ENCODE peak calls at places on chromosomes 7 and 10, in nine cellular contexts. One of them, this sample, is unnamed.

GRCh38 chr10:1577371-1577770 is 160.0 kb downstream of the ADARB2 start:
- DNase-seq in astrocyte of the spinal cord: no peak
- DNase-seq in hypothalamus: no peak
- DNase-seq in pancreas: no peak
- DNase-seq in adipocyte: no peak
- DNase-seq in activated T-cell treated with anti-CD3 and anti-CD28 coated beads, Interleukin-2, amount 50 U/mL, for 72 hours: no peak
- DNase-seq in D341Med: no peak
- DNase-seq in ovary: no peak
- DNase-seq in brain microvascular endothelial cell: no peak
- DNase-seq in this sample: no peak

GRCh38 chr10:99562631-99563030 is 29.9 kb downstream of the NKX2-3 start:
- DNase-seq in hypothalamus: no peak
- DNase-seq in activated T-cell treated with anti-CD3 and anti-CD28 coated beads, Interleukin-2, amount 50 U/mL, for 72 hours: no peak
- DNase-seq in astrocyte of the spinal cord: no peak
- DNase-seq in brain microvascular endothelial cell: no peak
- DNase-seq in pancreas: no peak
- DNase-seq in ovary: no peak
- DNase-seq in D341Med: no peak
- DNase-seq in adipocyte: no peak
- DNase-seq in this sample: no peak

GRCh38 chr10:79023489-79024162 is 45.1 kb upstream of the ZMIZ1 start:
- DNase-seq in adipocyte: no peak
- DNase-seq in hypothalamus: no peak
- DNase-seq in astrocyte of the spinal cord: no peak
- DNase-seq in brain microvascular endothelial cell: no peak
- DNase-seq in pancreas: peak; percentile 58
- DNase-seq in activated T-cell treated with anti-CD3 and anti-CD28 coated beads, Interleukin-2, amount 50 U/mL, for 72 hours: no peak
- DNase-seq in ovary: peak; percentile 69
- DNase-seq in D341Med: no peak
- DNase-seq in this sample: no peak

GRCh38 chr10:73773152-73773879 is 8.5 kb upstream of the CHCHD1 start:
- DNase-seq in ovary: no peak
- DNase-seq in pancreas: no peak
- DNase-seq in brain microvascular endothelial cell: no peak
- DNase-seq in hypothalamus: no peak
- DNase-seq in adipocyte: peak; percentile 48
- DNase-seq in astrocyte of the spinal cord: no peak
- DNase-seq in activated T-cell treated with anti-CD3 and anti-CD28 coated beads, Interleukin-2, amount 50 U/mL, for 72 hours: no peak
- DNase-seq in D341Med: no peak
- DNase-seq in this sample: no peak

GRCh38 chr7:106054971-106055370 is 57.1 kb downstream of the SYPL1 start:
- DNase-seq in adipocyte: no peak
- DNase-seq in hypothalamus: no peak
- DNase-seq in activated T-cell treated with anti-CD3 and anti-CD28 coated beads, Interleukin-2, amount 50 U/mL, for 72 hours: no peak
- DNase-seq in pancreas: no peak
- DNase-seq in brain microvascular endothelial cell: no peak
- DNase-seq in astrocyte of the spinal cord: no peak
- DNase-seq in D341Med: no peak
- DNase-seq in ovary: no peak
- DNase-seq in this sample: no peak

GRCh38 chr10:97129666-97130065 is 56.1 kb downstream of the SLIT1 start:
- DNase-seq in ovary: no peak
- DNase-seq in pancreas: no peak
- DNase-seq in astrocyte of the spinal cord: no peak
- DNase-seq in hypothalamus: no peak
- DNase-seq in activated T-cell treated with anti-CD3 and anti-CD28 coated beads, Interleukin-2, amount 50 U/mL, for 72 hours: no peak
- DNase-seq in D341Med: no peak
- DNase-seq in brain microvascular endothelial cell: no peak
- DNase-seq in adipocyte: no peak
- DNase-seq in this sample: no peak

GRCh38 chr10:67612577-67613537 is 83.1 kb downstream of the CTNNA3 start:
- DNase-seq in adipocyte: peak; percentile 59
- DNase-seq in hypothalamus: no peak
- DNase-seq in brain microvascular endothelial cell: peak; percentile 72
- DNase-seq in astrocyte of the spinal cord: peak; percentile 68
- DNase-seq in pancreas: no peak
- DNase-seq in ovary: no peak
- DNase-seq in activated T-cell treated with anti-CD3 and anti-CD28 coated beads, Interleukin-2, amount 50 U/mL, for 72 hours: peak; percentile 72
- DNase-seq in D341Med: no peak
- DNase-seq in this sample: no peak

GRCh38 chr7:879706-880105 is 3.4 kb downstream of the GET4 start:
- DNase-seq in brain microvascular endothelial cell: no peak
- DNase-seq in activated T-cell treated with anti-CD3 and anti-CD28 coated beads, Interleukin-2, amount 50 U/mL, for 72 hours: no peak
- DNase-seq in pancreas: peak; percentile 39
- DNase-seq in ovary: no peak
- DNase-seq in astrocyte of the spinal cord: no peak
- DNase-seq in hypothalamus: no peak
- DNase-seq in adipocyte: no peak
- DNase-seq in D341Med: no peak
- DNase-seq in this sample: no peak

GRCh38 chr10:38038107-38038931 is 27.8 kb downstream of the ZNF33A start:
- DNase-seq in pancreas: no peak
- DNase-seq in astrocyte of the spinal cord: no peak
- DNase-seq in hypothalamus: no peak
- DNase-seq in adipocyte: peak; percentile 34
- DNase-seq in activated T-cell treated with anti-CD3 and anti-CD28 coated beads, Interleukin-2, amount 50 U/mL, for 72 hours: no peak
- DNase-seq in D341Med: no peak
- DNase-seq in ovary: no peak
- DNase-seq in brain microvascular endothelial cell: no peak
- DNase-seq in this sample: no peak

GRCh38 chr7:117124585-117125220 is 171.4 kb downstream of the ST7 start:
- DNase-seq in astrocyte of the spinal cord: peak; percentile 97
- DNase-seq in pancreas: peak; percentile 82
- DNase-seq in D341Med: no peak
- DNase-seq in adipocyte: peak; percentile 89
- DNase-seq in hypothalamus: no peak
- DNase-seq in ovary: peak; percentile 28
- DNase-seq in activated T-cell treated with anti-CD3 and anti-CD28 coated beads, Interleukin-2, amount 50 U/mL, for 72 hours: peak; percentile 84
- DNase-seq in brain microvascular endothelial cell: peak; percentile 99
- DNase-seq in this sample: peak; percentile 82

GRCh38 chr10:11824825-11825224 is 1.7 kb downstream of the PROSER2 start:
- DNase-seq in D341Med: no peak
- DNase-seq in astrocyte of the spinal cord: no peak
- DNase-seq in pancreas: no peak
- DNase-seq in hypothalamus: no peak
- DNase-seq in adipocyte: no peak
- DNase-seq in ovary: no peak
- DNase-seq in brain microvascular endothelial cell: no peak
- DNase-seq in activated T-cell treated with anti-CD3 and anti-CD28 coated beads, Interleukin-2, amount 50 U/mL, for 72 hours: no peak
- DNase-seq in this sample: no peak

GRCh38 chr10:88138319-88138848 is 275.0 kb downstream of the PTEN start:
- DNase-seq in brain microvascular endothelial cell: no peak
- DNase-seq in adipocyte: no peak
- DNase-seq in pancreas: no peak
- DNase-seq in hypothalamus: no peak
- DNase-seq in astrocyte of the spinal cord: no peak
- DNase-seq in D341Med: no peak
- DNase-seq in activated T-cell treated with anti-CD3 and anti-CD28 coated beads, Interleukin-2, amount 50 U/mL, for 72 hours: peak; percentile 15
- DNase-seq in ovary: no peak
- DNase-seq in this sample: no peak

GRCh38 chr7:142188846-142189245 is 69.0 kb downstream of the PRSS58 start:
- DNase-seq in hypothalamus: no peak
- DNase-seq in pancreas: no peak
- DNase-seq in activated T-cell treated with anti-CD3 and anti-CD28 coated beads, Interleukin-2, amount 50 U/mL, for 72 hours: no peak
- DNase-seq in D341Med: no peak
- DNase-seq in brain microvascular endothelial cell: no peak
- DNase-seq in astrocyte of the spinal cord: peak; percentile 32
- DNase-seq in ovary: no peak
- DNase-seq in adipocyte: peak; percentile 55
- DNase-seq in this sample: no peak

GRCh38 chr10:124545346-124545745 is 83.7 kb downstream of the LHPP start:
- DNase-seq in activated T-cell treated with anti-CD3 and anti-CD28 coated beads, Interleukin-2, amount 50 U/mL, for 72 hours: no peak
- DNase-seq in ovary: no peak
- DNase-seq in brain microvascular endothelial cell: no peak
- DNase-seq in hypothalamus: no peak
- DNase-seq in adipocyte: no peak
- DNase-seq in D341Med: no peak
- DNase-seq in pancreas: no peak
- DNase-seq in astrocyte of the spinal cord: no peak
- DNase-seq in this sample: no peak

GRCh38 chr7:64602518-64602917 is 39.6 kb upstream of the ZNF680 start:
- DNase-seq in astrocyte of the spinal cord: peak; percentile 6
- DNase-seq in ovary: no peak
- DNase-seq in pancreas: no peak
- DNase-seq in D341Med: no peak
- DNase-seq in activated T-cell treated with anti-CD3 and anti-CD28 coated beads, Interleukin-2, amount 50 U/mL, for 72 hours: no peak
- DNase-seq in brain microvascular endothelial cell: peak; percentile 67
- DNase-seq in hypothalamus: no peak
- DNase-seq in adipocyte: no peak
- DNase-seq in this sample: no peak

GRCh38 chr10:22258471-22258870 is 40.7 kb upstream of the EBLN1 start:
- DNase-seq in hypothalamus: no peak
- DNase-seq in activated T-cell treated with anti-CD3 and anti-CD28 coated beads, Interleukin-2, amount 50 U/mL, for 72 hours: no peak
- DNase-seq in astrocyte of the spinal cord: no peak
- DNase-seq in D341Med: no peak
- DNase-seq in ovary: no peak
- DNase-seq in adipocyte: no peak
- DNase-seq in brain microvascular endothelial cell: no peak
- DNase-seq in pancreas: no peak
- DNase-seq in this sample: no peak

GRCh38 chr10:19745672-19746071 is 70.6 kb upstream of the PLXDC2 start:
- DNase-seq in pancreas: no peak
- DNase-seq in adipocyte: no peak
- DNase-seq in astrocyte of the spinal cord: peak; percentile 12
- DNase-seq in hypothalamus: no peak
- DNase-seq in activated T-cell treated with anti-CD3 and anti-CD28 coated beads, Interleukin-2, amount 50 U/mL, for 72 hours: no peak
- DNase-seq in brain microvascular endothelial cell: peak; percentile 26
- DNase-seq in D341Med: no peak
- DNase-seq in ovary: no peak
- DNase-seq in this sample: peak; percentile 10

GRCh38 chr7:85829176-85829575 is 642.3 kb upstream of the SEMA3D start:
- DNase-seq in D341Med: no peak
- DNase-seq in ovary: no peak
- DNase-seq in pancreas: no peak
- DNase-seq in adipocyte: no peak
- DNase-seq in brain microvascular endothelial cell: no peak
- DNase-seq in astrocyte of the spinal cord: no peak
- DNase-seq in hypothalamus: no peak
- DNase-seq in activated T-cell treated with anti-CD3 and anti-CD28 coated beads, Interleukin-2, amount 50 U/mL, for 72 hours: no peak
- DNase-seq in this sample: no peak

GRCh38 chr10:14757394-14757793 is 17.3 kb downstream of the FAM107B start:
- DNase-seq in astrocyte of the spinal cord: no peak
- DNase-seq in ovary: no peak
- DNase-seq in brain microvascular endothelial cell: no peak
- DNase-seq in adipocyte: no peak
- DNase-seq in hypothalamus: no peak
- DNase-seq in D341Med: no peak
- DNase-seq in pancreas: no peak
- DNase-seq in activated T-cell treated with anti-CD3 and anti-CD28 coated beads, Interleukin-2, amount 50 U/mL, for 72 hours: no peak
- DNase-seq in this sample: no peak

GRCh38 chr10:21078410-21079329 is 181.6 kb upstream of the NEBL start:
- DNase-seq in brain microvascular endothelial cell: peak; percentile 58
- DNase-seq in astrocyte of the spinal cord: peak; percentile 74
- DNase-seq in activated T-cell treated with anti-CD3 and anti-CD28 coated beads, Interleukin-2, amount 50 U/mL, for 72 hours: peak; percentile 13
- DNase-seq in adipocyte: peak; percentile 78
- DNase-seq in hypothalamus: peak; percentile 10
- DNase-seq in D341Med: peak; percentile 73
- DNase-seq in ovary: peak; percentile 59
- DNase-seq in pancreas: peak; percentile 66
- DNase-seq in this sample: peak; percentile 51